ENCODE peak calls at places on chromosomes 6 and 20, in seven cellular contexts. One of them, this sample, is unnamed.

GRCh38 chr6:149324428-149324827 is 6.9 kb downstream of the TAB2 start:
- DNase-seq in H1: no peak
- DNase-seq in neuronal stem cell: no peak
- DNase-seq in IMR-90: no peak
- DNase-seq in trophoblast cell: no peak
- DNase-seq in H9: no peak
- DNase-seq in mesendoderm: no peak
- DNase-seq in this sample: no peak

GRCh38 chr6:41705996-41706835 is 29.2 kb downstream of the TFEB start:
- DNase-seq in trophoblast cell: no peak
- DNase-seq in neuronal stem cell: peak
- DNase-seq in H9: peak
- DNase-seq in IMR-90: peak
- DNase-seq in H1: peak
- DNase-seq in mesendoderm: peak
- DNase-seq in this sample: peak

GRCh38 chr6:6351626-6352025 is 31.2 kb upstream of the F13A1 start:
- DNase-seq in H9: no peak
- DNase-seq in H1: no peak
- DNase-seq in trophoblast cell: no peak
- DNase-seq in mesendoderm: no peak
- DNase-seq in IMR-90: no peak
- DNase-seq in neuronal stem cell: no peak
- DNase-seq in this sample: no peak

GRCh38 chr6:1856381-1856780 is 246.7 kb downstream of the FOXC1 start:
- DNase-seq in H1: no peak
- DNase-seq in IMR-90: peak
- DNase-seq in neuronal stem cell: no peak
- DNase-seq in mesendoderm: no peak
- DNase-seq in H9: no peak
- DNase-seq in trophoblast cell: no peak
- DNase-seq in this sample: peak

GRCh38 chr6:112909781-112910180 is 562.7 kb downstream of the RFPL4B start:
- DNase-seq in mesendoderm: peak
- DNase-seq in neuronal stem cell: no peak
- DNase-seq in H1: no peak
- DNase-seq in H9: no peak
- DNase-seq in trophoblast cell: peak
- DNase-seq in IMR-90: peak
- DNase-seq in this sample: no peak

GRCh38 chr6:15423286-15423957 is 177.6 kb downstream of the JARID2 start:
- DNase-seq in IMR-90: no peak
- DNase-seq in neuronal stem cell: no peak
- DNase-seq in mesendoderm: no peak
- DNase-seq in H1: no peak
- DNase-seq in H9: no peak
- DNase-seq in trophoblast cell: no peak
- DNase-seq in this sample: no peak

GRCh38 chr6:126228001-126228791 is 111.7 kb upstream of the CENPW start:
- DNase-seq in mesendoderm: peak
- DNase-seq in H9: no peak
- DNase-seq in H1: no peak
- DNase-seq in trophoblast cell: no peak
- DNase-seq in IMR-90: no peak
- DNase-seq in neuronal stem cell: peak
- DNase-seq in this sample: no peak

GRCh38 chr6:109939654-109940053 is 38.5 kb upstream of the GPR6 start:
- DNase-seq in IMR-90: peak
- DNase-seq in trophoblast cell: no peak
- DNase-seq in mesendoderm: no peak
- DNase-seq in neuronal stem cell: no peak
- DNase-seq in H1: no peak
- DNase-seq in H9: no peak
- DNase-seq in this sample: peak

GRCh38 chr20:4726710-4727391 is 5.1 kb downstream of the PRND start:
- DNase-seq in H9: no peak
- DNase-seq in H1: no peak
- DNase-seq in trophoblast cell: peak
- DNase-seq in IMR-90: peak
- DNase-seq in mesendoderm: peak
- DNase-seq in neuronal stem cell: no peak
- DNase-seq in this sample: peak

GRCh38 chr6:38262041-38262440 is 377.7 kb downstream of the BTBD9 start:
- DNase-seq in H1: peak
- DNase-seq in neuronal stem cell: peak
- DNase-seq in mesendoderm: peak
- DNase-seq in H9: no peak
- DNase-seq in IMR-90: peak
- DNase-seq in trophoblast cell: no peak
- DNase-seq in this sample: peak

GRCh38 chr6:81126150-81126549 is 626.3 kb downstream of the TENT5A start:
- DNase-seq in H1: no peak
- DNase-seq in trophoblast cell: no peak
- DNase-seq in H9: no peak
- DNase-seq in neuronal stem cell: no peak
- DNase-seq in IMR-90: no peak
- DNase-seq in mesendoderm: no peak
- DNase-seq in this sample: peak

GRCh38 chr6:40779399-40779798 is 192.2 kb upstream of the LRFN2 start:
- DNase-seq in neuronal stem cell: no peak
- DNase-seq in IMR-90: peak
- DNase-seq in trophoblast cell: no peak
- DNase-seq in H9: no peak
- DNase-seq in H1: no peak
- DNase-seq in mesendoderm: peak
- DNase-seq in this sample: peak

GRCh38 chr6:137043710-137044365 is 927 bp downstream of the IL20RA start:
- DNase-seq in H9: peak
- DNase-seq in IMR-90: peak
- DNase-seq in H1: no peak
- DNase-seq in neuronal stem cell: peak
- DNase-seq in trophoblast cell: no peak
- DNase-seq in mesendoderm: peak
- DNase-seq in this sample: peak

GRCh38 chr6:143601501-143601900 is 76.3 kb upstream of the PHACTR2 start:
- DNase-seq in H1: no peak
- DNase-seq in mesendoderm: no peak
- DNase-seq in H9: no peak
- DNase-seq in neuronal stem cell: no peak
- DNase-seq in IMR-90: no peak
- DNase-seq in trophoblast cell: no peak
- DNase-seq in this sample: no peak

GRCh38 chr6:125310994-125311649 is 9.4 kb upstream of the HDDC2 start:
- DNase-seq in H1: no peak
- DNase-seq in trophoblast cell: peak
- DNase-seq in IMR-90: peak
- DNase-seq in H9: no peak
- DNase-seq in neuronal stem cell: peak
- DNase-seq in mesendoderm: peak
- DNase-seq in this sample: peak

GRCh38 chr20:38203337-38204003 is 38.4 kb upstream of the TGM2 start:
- DNase-seq in neuronal stem cell: no peak
- DNase-seq in IMR-90: no peak
- DNase-seq in H9: no peak
- DNase-seq in trophoblast cell: no peak
- DNase-seq in mesendoderm: no peak
- DNase-seq in H1: no peak
- DNase-seq in this sample: no peak

GRCh38 chr20:33175123-33175522 is 7.2 kb downstream of the BPIFA2 start:
- DNase-seq in neuronal stem cell: no peak
- DNase-seq in mesendoderm: no peak
- DNase-seq in IMR-90: no peak
- DNase-seq in H9: no peak
- DNase-seq in trophoblast cell: no peak
- DNase-seq in H1: no peak
- DNase-seq in this sample: no peak

GRCh38 chr20:48901326-48901725 is 20.2 kb upstream of the ARFGEF2 start:
- DNase-seq in neuronal stem cell: no peak
- DNase-seq in trophoblast cell: no peak
- DNase-seq in mesendoderm: no peak
- DNase-seq in IMR-90: no peak
- DNase-seq in H1: no peak
- DNase-seq in H9: no peak
- DNase-seq in this sample: no peak

GRCh38 chr20:48898896-48899513 is 22.5 kb upstream of the ARFGEF2 start:
- DNase-seq in mesendoderm: no peak
- DNase-seq in H9: no peak
- DNase-seq in trophoblast cell: no peak
- DNase-seq in H1: no peak
- DNase-seq in IMR-90: no peak
- DNase-seq in neuronal stem cell: no peak
- DNase-seq in this sample: no peak

GRCh38 chr20:48898210-48898609 is 23.3 kb upstream of the ARFGEF2 start:
- DNase-seq in mesendoderm: no peak
- DNase-seq in neuronal stem cell: no peak
- DNase-seq in H9: no peak
- DNase-seq in trophoblast cell: peak
- DNase-seq in H1: no peak
- DNase-seq in IMR-90: peak
- DNase-seq in this sample: peak

GRCh38 chr20:48899881-48900280 is 21.6 kb upstream of the ARFGEF2 start:
- DNase-seq in H1: no peak
- DNase-seq in H9: no peak
- DNase-seq in neuronal stem cell: no peak
- DNase-seq in trophoblast cell: peak
- DNase-seq in mesendoderm: no peak
- DNase-seq in IMR-90: no peak
- DNase-seq in this sample: no peak

GRCh38 chr20:48897298-48898044 is 24.0 kb upstream of the ARFGEF2 start:
- DNase-seq in H1: no peak
- DNase-seq in neuronal stem cell: no peak
- DNase-seq in mesendoderm: no peak
- DNase-seq in H9: no peak
- DNase-seq in IMR-90: peak
- DNase-seq in trophoblast cell: peak
- DNase-seq in this sample: peak
- H4K8ac ChIP-seq in H1: no peak
- H4K8ac ChIP-seq in neuronal stem cell: no peak
- H4K8ac ChIP-seq in mesendoderm: no peak
- H4K8ac ChIP-seq in H9: no peak
- H4K8ac ChIP-seq in IMR-90: no peak
- H4K8ac ChIP-seq in trophoblast cell: no peak
- H4K8ac ChIP-seq in this sample: no peak

GRCh38 chr6:56831334-56831733 is 123.6 kb upstream of the BEND6 start:
- DNase-seq in IMR-90: no peak
- DNase-seq in H1: no peak
- DNase-seq in neuronal stem cell: no peak
- DNase-seq in trophoblast cell: no peak
- DNase-seq in H9: no peak
- DNase-seq in mesendoderm: no peak
- DNase-seq in this sample: no peak
- H4K8ac ChIP-seq in IMR-90: no peak
- H4K8ac ChIP-seq in H1: no peak
- H4K8ac ChIP-seq in neuronal stem cell: no peak
- H4K8ac ChIP-seq in trophoblast cell: no peak
- H4K8ac ChIP-seq in H9: no peak
- H4K8ac ChIP-seq in mesendoderm: no peak
- H4K8ac ChIP-seq in this sample: no peak

DNA sequence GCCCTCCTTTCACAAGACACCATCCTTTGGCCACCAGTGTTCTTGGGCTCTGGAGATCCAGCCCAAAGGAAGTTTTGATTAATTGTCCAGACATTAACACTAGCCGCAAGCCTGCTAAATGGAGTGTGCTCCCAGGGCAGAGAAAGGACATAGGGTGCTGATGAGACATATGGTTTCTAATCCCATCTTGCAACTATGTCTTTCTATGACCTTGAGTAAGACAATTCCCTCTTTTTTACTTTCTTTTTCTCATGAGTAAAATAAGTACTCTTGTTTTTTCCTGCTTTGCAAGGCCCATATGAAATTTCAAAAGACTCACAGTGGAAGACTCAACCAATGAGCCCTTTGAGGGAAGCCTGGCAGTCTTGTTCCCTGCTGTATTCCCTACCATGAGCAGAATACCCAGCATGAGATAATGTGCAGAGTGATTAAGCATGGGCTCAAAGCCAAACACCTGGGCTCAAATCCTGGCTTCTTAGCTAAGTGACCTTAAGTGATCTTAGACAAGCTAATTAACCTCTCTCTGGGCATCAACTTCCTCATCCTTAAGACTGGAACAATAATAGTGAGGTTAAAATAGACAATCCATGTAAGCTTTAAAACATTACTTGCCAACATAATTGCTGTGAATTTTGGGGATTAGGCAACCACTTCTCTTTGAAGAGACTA is at the start of gene WFDC10B:
- DNase-seq in mesendoderm: no peak
- DNase-seq in H1: no peak
- DNase-seq in trophoblast cell: no peak
- DNase-seq in neuronal stem cell: no peak
- DNase-seq in H9: no peak
- DNase-seq in IMR-90: no peak
- DNase-seq in this sample: no peak
- H4K8ac ChIP-seq in mesendoderm: no peak
- H4K8ac ChIP-seq in H1: no peak
- H4K8ac ChIP-seq in trophoblast cell: no peak
- H4K8ac ChIP-seq in neuronal stem cell: no peak
- H4K8ac ChIP-seq in H9: no peak
- H4K8ac ChIP-seq in IMR-90: no peak
- H4K8ac ChIP-seq in this sample: no peak

DNA sequence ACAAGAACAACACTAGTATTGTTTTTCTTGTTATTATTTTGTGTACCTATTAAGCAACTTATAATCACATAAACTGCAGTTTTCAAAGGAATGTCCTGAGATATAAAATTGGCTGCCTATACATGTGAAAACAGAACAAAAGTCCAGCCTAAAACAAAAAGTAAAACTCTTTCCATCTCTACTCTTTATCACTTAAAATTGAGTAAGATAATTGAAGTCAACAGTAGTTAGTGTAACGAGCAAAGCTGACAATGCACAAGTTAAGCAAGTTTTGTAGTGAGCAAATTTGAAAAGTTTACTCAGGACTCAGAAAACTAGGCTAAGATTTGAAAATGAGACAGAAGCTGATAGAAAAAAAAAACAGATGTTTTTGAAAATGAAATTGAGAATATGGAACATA is 941.4 kb upstream of the MAN1A1 start:
- DNase-seq in IMR-90: no peak
- DNase-seq in mesendoderm: no peak
- DNase-seq in H1: no peak
- DNase-seq in neuronal stem cell: no peak
- DNase-seq in H9: no peak
- DNase-seq in trophoblast cell: no peak
- DNase-seq in this sample: peak
- H4K8ac ChIP-seq in IMR-90: no peak
- H4K8ac ChIP-seq in mesendoderm: no peak
- H4K8ac ChIP-seq in H1: no peak
- H4K8ac ChIP-seq in neuronal stem cell: no peak
- H4K8ac ChIP-seq in H9: no peak
- H4K8ac ChIP-seq in trophoblast cell: no peak
- H4K8ac ChIP-seq in this sample: no peak

GRCh38 chr6:7377961-7378360 is 11.6 kb downstream of the CAGE1 start:
- DNase-seq in IMR-90: no peak
- DNase-seq in mesendoderm: no peak
- DNase-seq in H9: no peak
- DNase-seq in H1: no peak
- DNase-seq in neuronal stem cell: no peak
- DNase-seq in trophoblast cell: no peak
- DNase-seq in this sample: no peak

GRCh38 chr6:7378629-7379218 is 10.8 kb downstream of the CAGE1 start:
- DNase-seq in mesendoderm: no peak
- DNase-seq in trophoblast cell: no peak
- DNase-seq in H9: no peak
- DNase-seq in H1: no peak
- DNase-seq in IMR-90: no peak
- DNase-seq in neuronal stem cell: no peak
- DNase-seq in this sample: no peak

GRCh38 chr6:7381092-7381491 is 8.4 kb downstream of the CAGE1 start:
- DNase-seq in H1: no peak
- DNase-seq in H9: no peak
- DNase-seq in mesendoderm: no peak
- DNase-seq in IMR-90: no peak
- DNase-seq in trophoblast cell: no peak
- DNase-seq in neuronal stem cell: no peak
- DNase-seq in this sample: no peak
- H4K8ac ChIP-seq in H1: no peak
- H4K8ac ChIP-seq in H9: no peak
- H4K8ac ChIP-seq in mesendoderm: no peak
- H4K8ac ChIP-seq in IMR-90: no peak
- H4K8ac ChIP-seq in trophoblast cell: no peak
- H4K8ac ChIP-seq in neuronal stem cell: no peak
- H4K8ac ChIP-seq in this sample: no peak